ENCODE peak calls at places on chromosomes 16 and 17, in ten cellular contexts. P is psoas muscle, U is lung, N is pancreas, D is choroid plexus epithelial cell, F is retinal pigment epithelial cell, J is B cell, C is adrenal gland, A is nephron progenitor cell, Y is cardiac muscle cell. H is an unnamed sample.

GRCh38 chr17:59764292-59764741 is 56.9 kb downstream of the VMP1 start:
- DNase-seq in P (no peak), U (no peak), N (no peak), D (peak), F (no peak), J (no peak), C (no peak), A (no peak), Y (no peak), H (no peak)

GRCh38 chr17:82805823-82806222 is 34.0 kb downstream of the ZNF750 start:
- DNase-seq in P (no peak), U (no peak), N (no peak), D (no peak), F (no peak), J (no peak), C (no peak), A (no peak), Y (no peak), H (no peak)

GRCh38 chr16:82589407-82589806 is 37.4 kb upstream of the CDH13 start:
- DNase-seq in P (no peak), U (no peak), N (no peak), D (no peak), F (no peak), J (no peak), C (no peak), A (no peak), Y (no peak), H (no peak)

GRCh38 chr17:19645608-19646250 is 2.8 kb upstream of the ALDH3A2 start:
- DNase-seq in P (no peak), U (no peak), N (no peak), D (peak), F (no peak), J (no peak), C (peak), A (peak), Y (peak), H (peak)

GRCh38 chr17:6523330-6523729 is 33.0 kb downstream of the PITPNM3 start:
- DNase-seq in P (no peak), U (no peak), N (no peak), D (peak), F (no peak), J (no peak), C (peak), A (no peak), Y (no peak), H (no peak)

GRCh38 chr16:69276143-69277115 is 34.7 kb upstream of the VPS4A start:
- DNase-seq in P (peak), U (peak), N (no peak), D (peak), F (no peak), J (no peak), C (peak), A (no peak), Y (no peak), H (no peak)

GRCh38 chr17:9363440-9364350 is 211.9 kb downstream of the STX8 start:
- DNase-seq in P (no peak), U (no peak), N (no peak), D (peak), F (no peak), J (no peak), C (no peak), A (no peak), Y (no peak), H (no peak)

GRCh38 chr17:18111330-18111971 is 2.9 kb downstream of the MYO15A start:
- DNase-seq in P (no peak), U (no peak), N (no peak), D (no peak), F (no peak), J (no peak), C (no peak), A (no peak), Y (no peak), H (no peak)

GRCh38 chr17:77886387-77886728 is 72.1 kb upstream of the TNRC6C start:
- DNase-seq in P (peak), U (peak), N (no peak), D (no peak), F (no peak), J (no peak), C (no peak), A (no peak), Y (no peak), H (peak)

GRCh38 chr17:57940653-57941329 is 14.4 kb downstream of the CUEDC1 start:
- DNase-seq in P (peak), U (no peak), N (no peak), D (no peak), F (no peak), J (no peak), C (no peak), A (no peak), Y (no peak), H (no peak)

GRCh38 chr17:82913304-82914043 is 73.7 kb upstream of the ZNF750 start:
- DNase-seq in P (peak), U (no peak), N (peak), D (peak), F (no peak), J (no peak), C (no peak), A (no peak), Y (peak), H (no peak)

GRCh38 chr17:83156408-83156807 is 77.0 kb downstream of the METRNL start:
- DNase-seq in P (no peak), U (no peak), N (no peak), D (no peak), F (no peak), J (no peak), C (no peak), A (no peak), Y (no peak), H (no peak)

GRCh38 chr16:50002190-50002589 is 22.8 kb upstream of the CNEP1R1 start:
- DNase-seq in P (no peak), U (no peak), N (no peak), D (no peak), F (no peak), J (no peak), C (no peak), A (no peak), Y (no peak), H (no peak)

GRCh38 chr16:303760-304505 is 21.0 kb downstream of the PDIA2 start:
- DNase-seq in P (no peak), U (no peak), N (no peak), D (no peak), F (no peak), J (no peak), C (no peak), A (no peak), Y (no peak), H (no peak)

GRCh38 chr17:13962716-13963115 is 106.6 kb upstream of the COX10 start:
- DNase-seq in P (no peak), U (no peak), N (no peak), D (no peak), F (no peak), J (no peak), C (no peak), A (no peak), Y (no peak), H (no peak)

GRCh38 chr16:12057276-12057675 is 80.7 kb downstream of the SNX29 start:
- DNase-seq in P (peak), U (no peak), N (no peak), D (peak), F (no peak), J (no peak), C (no peak), A (no peak), Y (no peak), H (no peak)

GRCh38 chr16:57196276-57196675 is 10.1 kb downstream of the RSPRY1 start:
- DNase-seq in P (no peak), U (no peak), N (no peak), D (no peak), F (no peak), J (no peak), C (no peak), A (no peak), Y (no peak), H (no peak)

GRCh38 chr17:979539-980405 is at the start of gene NXN:
- DNase-seq in P (peak), U (peak), N (peak), D (peak), F (no peak), J (peak), C (peak), A (peak), Y (peak), H (peak)

GRCh38 chr16:67837811-67838210 is 4.3 kb upstream of the THAP11 start:
- DNase-seq in P (no peak), U (no peak), N (no peak), D (no peak), F (peak), J (no peak), C (no peak), A (no peak), Y (no peak), H (no peak)

GRCh38 chr17:77036841-77037381 is 103.9 kb upstream of the SEC14L1 start:
- DNase-seq in P (no peak), U (no peak), N (no peak), D (no peak), F (no peak), J (no peak), C (no peak), A (no peak), Y (no peak), H (peak)

GRCh38 chr17:38750044-38750311 is 1.8 kb upstream of the PCGF2 start:
- DNase-seq in P (no peak), U (no peak), N (no peak), D (no peak), F (no peak), J (no peak), C (no peak), A (no peak), Y (no peak), H (no peak)
- TF ChIP-seq CTCF in P (no peak), U (no peak), N (no peak), D (no peak), F (no peak), J (no peak), C (no peak), A (no peak), Y (no peak), H (no peak)

DNA sequence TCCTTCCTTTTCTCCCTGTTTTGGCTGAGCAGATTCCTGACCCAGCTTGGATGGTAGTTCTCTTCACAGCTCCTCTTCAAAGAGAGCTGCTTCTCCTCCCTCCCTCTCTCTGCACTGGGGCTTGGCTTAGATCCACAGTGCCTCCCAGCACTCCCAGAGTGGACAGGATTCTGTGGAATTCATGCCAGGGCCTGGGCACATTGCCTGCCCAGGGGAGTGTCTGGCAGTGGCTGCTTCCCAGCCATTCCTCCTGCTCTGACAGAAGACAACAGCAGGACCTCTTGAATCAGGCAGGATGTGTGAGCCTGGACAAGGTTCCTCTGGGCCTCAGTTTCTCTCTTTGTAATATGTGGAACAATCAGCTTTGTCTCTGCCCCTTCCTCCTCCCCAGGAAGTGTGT is 4.5 kb upstream of the MMP28 start:
- DNase-seq in P (peak), U (peak), N (peak), D (no peak), F (no peak), J (no peak), C (peak), A (no peak), Y (no peak), H (no peak)
- TF ChIP-seq CTCF in P (no peak), U (no peak), N (no peak), D (no peak), F (no peak), J (no peak), C (no peak), A (no peak), Y (no peak), H (no peak)

DNA sequence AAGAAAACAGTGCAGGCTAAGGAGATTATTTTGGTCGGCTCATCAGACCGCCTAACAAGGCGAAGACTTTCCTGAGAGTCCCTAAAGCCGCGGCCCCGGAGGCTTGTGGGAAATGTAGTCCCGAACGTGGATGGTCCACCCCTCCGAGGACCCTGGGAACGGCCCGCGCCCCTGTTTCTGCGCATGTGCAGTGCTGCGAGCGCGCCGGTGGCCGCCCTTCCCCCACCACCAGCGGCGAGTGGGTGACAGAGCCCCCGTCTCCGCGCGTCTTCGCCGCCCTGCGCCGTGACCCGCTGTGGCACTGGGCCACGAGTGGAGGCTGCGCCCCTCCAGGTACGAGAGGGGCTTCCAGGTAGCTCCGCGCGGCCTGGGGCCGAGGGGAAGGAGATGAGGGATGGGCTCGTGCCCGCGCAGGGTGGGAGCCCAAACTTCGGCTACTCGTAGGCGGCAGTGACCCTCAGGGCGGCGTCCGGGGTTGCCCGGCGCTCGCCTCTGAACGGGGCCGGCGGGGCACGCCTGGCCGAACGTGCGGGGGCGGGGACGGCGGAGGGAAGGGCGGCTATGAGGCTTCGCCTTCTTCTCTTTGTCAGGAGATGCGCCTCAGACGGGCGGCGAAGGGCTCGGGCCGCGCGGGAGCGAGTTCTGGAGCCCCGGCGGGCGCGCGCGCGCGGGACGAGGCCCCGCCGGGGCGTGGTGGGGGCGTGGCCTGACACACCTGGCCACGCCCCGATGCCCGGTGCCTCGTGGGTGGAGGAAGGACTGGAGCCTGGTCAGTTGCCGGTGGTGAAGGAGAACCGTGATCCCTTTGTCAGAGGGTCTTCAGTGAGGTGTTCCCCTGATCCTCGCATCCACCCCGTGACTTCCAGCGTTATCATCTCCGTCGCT is at the start of gene ZFP1:
- DNase-seq in P (peak), U (peak), N (peak), D (peak), F (peak), J (peak), C (peak), A (peak), Y (peak), H (peak)
- TF ChIP-seq CTCF in P (no peak), U (no peak), N (no peak), D (no peak), F (no peak), J (no peak), C (no peak), A (no peak), Y (no peak), H (no peak)

DNA sequence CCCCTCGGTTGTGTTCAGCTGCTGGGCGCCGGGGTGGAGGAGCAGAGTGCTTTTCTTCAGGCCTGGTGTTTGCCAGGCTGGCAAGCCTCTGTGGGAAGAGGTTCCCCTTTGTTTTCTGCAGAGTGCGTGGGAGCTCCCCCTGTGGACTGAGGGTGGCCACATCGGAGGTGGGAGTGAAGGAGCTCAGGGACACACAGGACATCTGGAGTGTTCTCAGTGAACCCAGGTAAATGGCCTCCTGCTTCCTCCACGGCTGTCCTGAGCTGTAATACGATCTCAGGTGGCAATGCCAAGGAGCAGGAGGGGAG is 39.2 kb upstream of the IRF8 start:
- DNase-seq in P (no peak), U (no peak), N (no peak), D (no peak), F (no peak), J (no peak), C (no peak), A (no peak), Y (no peak), H (no peak)
- TF ChIP-seq CTCF in P (no peak), U (no peak), N (no peak), D (no peak), F (no peak), J (no peak), C (no peak), A (no peak), Y (no peak), H (no peak)

GRCh38 chr16:80029706-80030481 is 429.4 kb upstream of the MAF start:
- DNase-seq in P (no peak), U (no peak), N (no peak), D (peak), F (no peak), J (no peak), C (no peak), A (no peak), Y (no peak), H (no peak)
- TF ChIP-seq CTCF in P (no peak), U (no peak), N (no peak), D (no peak), F (no peak), J (no peak), C (no peak), A (no peak), Y (no peak), H (no peak)

GRCh38 chr17:45306094-45306493 is 10.7 kb downstream of the MAP3K14 start:
- DNase-seq in P (no peak), U (no peak), N (no peak), D (no peak), F (no peak), J (no peak), C (no peak), A (no peak), Y (no peak), H (no peak)

GRCh38 chr17:45305532-45306087 is 11.2 kb downstream of the MAP3K14 start:
- DNase-seq in P (no peak), U (no peak), N (no peak), D (peak), F (no peak), J (no peak), C (no peak), A (no peak), Y (no peak), H (no peak)

GRCh38 chr17:45307290-45308015 is 9.4 kb downstream of the MAP3K14 start:
- DNase-seq in P (no peak), U (no peak), N (no peak), D (peak), F (peak), J (peak), C (peak), A (no peak), Y (no peak), H (no peak)

GRCh38 chr17:45308016-45308365 is 8.8 kb downstream of the MAP3K14 start:
- DNase-seq in P (no peak), U (no peak), N (no peak), D (no peak), F (no peak), J (no peak), C (no peak), A (no peak), Y (no peak), H (no peak)

GRCh38 chr17:45306623-45307022 is 10.2 kb downstream of the MAP3K14 start:
- DNase-seq in P (no peak), U (no peak), N (no peak), D (no peak), F (no peak), J (no peak), C (no peak), A (no peak), Y (no peak), H (no peak)
- TF ChIP-seq CTCF in P (no peak), U (no peak), N (no peak), D (peak), F (peak), J (no peak), C (peak), A (no peak), Y (no peak), H (no peak)

GRCh38 chr16:30904114-30904780 is 7.8 kb downstream of the CTF1 start:
- DNase-seq in P (no peak), U (no peak), N (peak), D (no peak), F (no peak), J (peak), C (no peak), A (no peak), Y (no peak), H (no peak)

GRCh38 chr16:30902070-30902972 is 5.9 kb downstream of the CTF1 start:
- DNase-seq in P (peak), U (peak), N (peak), D (peak), F (no peak), J (peak), C (peak), A (peak), Y (peak), H (peak)

GRCh38 chr16:30903596-30903995 is 7.2 kb downstream of the CTF1 start:
- DNase-seq in P (no peak), U (no peak), N (no peak), D (peak), F (no peak), J (no peak), C (peak), A (no peak), Y (no peak), H (no peak)

GRCh38 chr16:30901201-30902069 is 5.0 kb downstream of the CTF1 start:
- DNase-seq in P (no peak), U (no peak), N (no peak), D (no peak), F (no peak), J (peak), C (no peak), A (no peak), Y (no peak), H (no peak)

DNA sequence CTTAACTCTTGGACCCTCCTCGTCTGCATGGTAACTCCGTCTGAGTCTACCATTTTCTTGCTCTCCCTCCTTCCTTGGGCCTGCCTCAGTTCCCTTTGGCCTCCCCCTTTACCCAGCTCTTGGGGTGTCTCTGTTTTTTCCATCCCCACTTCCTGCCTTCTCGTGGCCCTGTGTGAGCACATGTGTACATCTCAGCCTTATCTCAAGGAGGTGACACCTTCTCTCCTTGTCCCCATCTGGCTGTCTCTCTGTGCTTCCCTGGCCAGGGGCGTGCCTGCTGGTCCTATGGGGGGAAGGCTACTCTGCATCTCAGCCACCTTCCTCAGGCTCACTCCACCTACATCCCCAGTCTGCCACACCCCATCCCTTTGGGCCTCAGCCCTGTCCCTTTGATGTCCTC is 6.6 kb downstream of the CTF1 start:
- DNase-seq in P (no peak), U (no peak), N (no peak), D (no peak), F (no peak), J (no peak), C (no peak), A (no peak), Y (no peak), H (no peak)
- TF ChIP-seq CTCF in P (no peak), U (no peak), N (no peak), D (no peak), F (no peak), J (no peak), C (no peak), A (no peak), Y (no peak), H (no peak)

DNA sequence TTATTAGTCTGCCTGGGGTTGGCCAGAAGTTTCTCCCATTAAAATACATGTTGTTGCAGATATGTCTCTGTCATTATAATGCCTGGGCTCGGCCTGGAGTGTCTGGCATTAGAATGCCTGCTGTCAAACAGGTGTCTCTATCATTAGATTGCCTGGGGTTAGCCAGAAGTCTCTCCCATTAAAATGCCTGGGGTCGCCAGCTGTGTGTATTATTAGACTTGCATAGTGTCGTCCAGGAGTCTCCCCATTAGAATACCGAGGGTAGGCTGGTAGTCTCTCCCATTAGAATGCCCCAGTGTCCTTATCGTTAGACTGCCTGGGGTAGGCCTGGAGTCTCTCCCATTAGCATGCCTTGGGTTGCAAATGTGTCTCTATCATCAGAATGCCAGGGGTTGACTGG is 2270.8 kb downstream of the TP53TG3F start:
- DNase-seq in P (no peak), U (no peak), N (no peak), D (no peak), F (no peak), J (no peak), C (no peak), A (no peak), Y (no peak), H (no peak)
- TF ChIP-seq CTCF in P (no peak), U (no peak), N (no peak), D (no peak), F (no peak), J (no peak), C (no peak), A (no peak), Y (no peak), H (no peak)

H was measured in glutamatergic neuron.